ENCODE peak calls at places on chromosomes 4 and X, in nine cellular contexts. F, X, E, U, Y, V, S, H and R are unnamed samples.

GRCh38 chr4:81807927-81808672 is 336.4 kb upstream of the RASGEF1B start:
- DNase-seq in F (no peak), X (no peak), E (no peak), U (peak; percentile 82), Y (peak; percentile 96), V (no peak), S (no peak), H (no peak), R (no peak)

GRCh38 chr4:107999932-108000539 is 10.3 kb downstream of the HADH start:
- DNase-seq in F (no peak), X (no peak), E (no peak), U (peak; percentile 42), Y (no peak), V (no peak), S (no peak), H (no peak), R (peak; percentile 8)

GRCh38 chr4:105551968-105552746 is at the start of gene ARHGEF38:
- DNase-seq in F (no peak), X (no peak), E (no peak), U (peak; percentile 87), Y (peak; percentile 47), V (no peak), S (peak; percentile 27), H (no peak), R (peak; percentile 29)

GRCh38 chrX:71859637-71860036 is 51.0 kb upstream of the NHSL2 start:
- DNase-seq in F (no peak), X (no peak), E (peak; percentile 36), U (peak; percentile 17), Y (no peak), V (no peak), S (peak; percentile 8), H (no peak), R (peak; percentile 16)

GRCh38 chr4:139265654-139266053 is 14.4 kb downstream of the MGARP start:
- DNase-seq in F (no peak), X (no peak), E (no peak), U (no peak), Y (peak; percentile 51), V (no peak), S (no peak), H (no peak), R (no peak)

GRCh38 chr4:119314356-119314755 is 7.6 kb downstream of the FABP2 start:
- DNase-seq in F (no peak), X (no peak), E (peak; percentile 36), U (peak; percentile 30), Y (peak; percentile 58), V (no peak), S (peak; percentile 13), H (no peak), R (peak; percentile 67)

GRCh38 chrX:78092296-78092695 is 11.8 kb upstream of the PGK1 start:
- DNase-seq in F (no peak), X (no peak), E (peak; percentile 18), U (no peak), Y (no peak), V (no peak), S (peak; percentile 16), H (no peak), R (peak; percentile 68)

GRCh38 chr4:103718993-103719319 is 829 bp downstream of the TACR3 start:
- DNase-seq in F (no peak), X (no peak), E (no peak), U (peak; percentile 17), Y (no peak), V (no peak), S (no peak), H (no peak), R (peak; percentile 14)

GRCh38 chr4:61027939-61028338 is 172.2 kb upstream of the ADGRL3 start:
- DNase-seq in F (no peak), X (no peak), E (no peak), U (no peak), Y (no peak), V (no peak), S (no peak), H (no peak), R (no peak)

GRCh38 chr4:152223600-152223999 is 312.3 kb downstream of the FBXW7 start:
- DNase-seq in F (no peak), X (no peak), E (no peak), U (no peak), Y (no peak), V (no peak), S (no peak), H (no peak), R (no peak)